ENCODE peak calls at places on chromosomes 5 and 9, in six cellular contexts. F is mammary epithelial cell, I is fibroblast of lung, J is heart left ventricle, Q is H9, H is IMR-90. E is an unnamed sample.

GRCh38 chr9:4887556-4887955 is 94.8 kb downstream of the RCL1 start:
- DNase-seq in H (peak; percentile 65), F (peak; percentile 44), I (peak; percentile 81), Q (no peak), J (peak; percentile 60), E (no peak)

GRCh38 chr5:65749956-65750355 is 28.0 kb downstream of the NLN start:
- DNase-seq in F (no peak), I (no peak), J (no peak), Q (no peak), H (no peak), E (no peak)

GRCh38 chr9:126638571-126639132 is 24.9 kb downstream of the LMX1B start:
- DNase-seq in F (no peak), Q (peak; percentile 89), J (no peak), I (no peak), H (no peak), E (no peak)

GRCh38 chr9:124357591-124358361 is 57.5 kb downstream of the PSMB7 start:
- DNase-seq in F (no peak), I (no peak), J (no peak), Q (no peak), H (no peak), E (no peak)

GRCh38 chr5:110469486-110469885 is 257.0 kb downstream of the TMEM232 start:
- DNase-seq in I (no peak), Q (no peak), H (no peak), F (no peak), J (no peak), E (no peak)

GRCh38 chr9:124733964-124734740 is 37.0 kb downstream of the NR6A1 start:
- DNase-seq in J (no peak), H (no peak), I (no peak), Q (no peak), F (peak; percentile 65), E (no peak)

GRCh38 chr5:114838937-114839336 is 330.8 kb downstream of the TRIM36 start:
- DNase-seq in F (no peak), H (no peak), I (no peak), Q (no peak), J (no peak), E (no peak)

GRCh38 chr5:135915466-135916001 is 19.9 kb upstream of the IL9 start:
- DNase-seq in I (no peak), J (no peak), H (peak; percentile 8), F (no peak), Q (no peak), E (no peak)

GRCh38 chr5:174626521-174626920 is 97.9 kb upstream of the MSX2 start:
- DNase-seq in I (no peak), F (no peak), Q (no peak), J (no peak), H (no peak), E (no peak)

GRCh38 chr9:89878003-89878411 is 273.2 kb downstream of the GADD45G start:
- DNase-seq in I (no peak), J (no peak), F (no peak), Q (peak; percentile 12), H (no peak), E (no peak)

GRCh38 chr9:32565967-32566366 is 7.0 kb downstream of the NDUFB6 start:
- DNase-seq in H (no peak), J (no peak), I (no peak), Q (no peak), F (no peak), E (no peak)

GRCh38 chr9:116450378-116451139 is 236.5 kb upstream of the TRIM32 start:
- DNase-seq in J (no peak), I (peak; percentile 79), H (peak; percentile 75), Q (no peak), F (no peak), E (no peak)

GRCh38 chr5:132489871-132490483 is 596 bp downstream of the IRF1 start:
- DNase-seq in I (peak; percentile 45), Q (peak; percentile 45), H (peak; percentile 43), J (peak; percentile 65), F (no peak), E (no peak)

DNA sequence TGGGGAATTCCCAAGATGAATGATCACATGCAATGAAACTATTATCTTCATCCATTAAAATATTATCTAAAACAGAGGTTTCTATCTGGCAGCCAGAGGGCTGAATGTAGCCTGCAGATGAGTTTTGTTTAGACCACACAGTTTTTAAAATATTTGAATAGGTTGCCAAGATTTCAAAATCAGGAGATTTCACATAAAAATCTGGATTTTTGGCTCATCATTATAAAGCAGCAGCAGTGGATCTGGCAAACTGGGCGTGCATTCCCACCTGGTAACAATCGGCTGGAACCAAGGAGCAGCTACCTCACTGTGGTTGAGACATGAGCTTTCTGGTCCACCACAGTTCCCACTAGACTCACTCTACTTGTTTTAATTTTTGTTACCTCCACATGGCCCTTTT is 155.1 kb downstream of the BNC2 start:
- DNase-seq in J (no peak), F (no peak), I (peak; percentile 51), H (peak; percentile 73), Q (no peak), E (no peak)
- TF ChIP-seq CTCF in J (no peak), F (no peak), I (no peak), H (no peak), Q (no peak), E (no peak)

GRCh38 chr9:69809304-69809863 is 11.2 kb upstream of the CFAP95 start:
- DNase-seq in H (peak; percentile 21), J (no peak), I (peak; percentile 33), F (peak; percentile 17), Q (peak; percentile 52), E (no peak)
- TF ChIP-seq CTCF in H (peak; percentile 50), J (no peak), I (peak; percentile 44), F (peak; percentile 41), Q (peak; percentile 76), E (peak; percentile 33)

DNA sequence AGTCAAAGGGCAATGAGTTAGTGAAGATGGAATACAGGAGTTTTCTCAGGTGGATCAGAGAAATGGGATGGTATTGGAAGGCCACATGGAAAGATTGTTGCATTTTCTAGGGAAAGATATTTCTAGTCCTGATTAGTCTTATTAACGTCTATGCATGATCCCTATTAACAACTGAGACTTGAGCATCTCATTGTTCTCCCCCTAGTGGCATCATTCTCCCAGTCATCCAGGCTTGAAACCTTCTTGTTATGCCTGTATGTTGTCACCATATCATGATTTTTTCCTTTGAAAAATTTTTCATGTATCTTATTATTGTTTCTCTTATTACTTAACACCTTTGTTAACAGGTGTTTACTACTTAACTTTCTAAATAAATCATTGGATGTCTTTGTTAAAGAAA is 34.4 kb downstream of the KIF2A start:
- DNase-seq in I (peak; percentile 40), F (no peak), Q (no peak), J (no peak), H (peak; percentile 16), E (no peak)
- TF ChIP-seq CTCF in I (peak; percentile 46), F (peak; percentile 44), Q (peak; percentile 66), J (no peak), H (peak; percentile 24), E (peak; percentile 60)

GRCh38 chr5:109234381-109234780 is 175.4 kb downstream of the PJA2 start:
- DNase-seq in H (no peak), J (no peak), I (no peak), Q (no peak), F (no peak), E (no peak)

GRCh38 chr5:109242518-109242917 is 167.3 kb downstream of the PJA2 start:
- DNase-seq in J (no peak), I (no peak), Q (no peak), F (peak; percentile 3), H (no peak), E (no peak)

DNA sequence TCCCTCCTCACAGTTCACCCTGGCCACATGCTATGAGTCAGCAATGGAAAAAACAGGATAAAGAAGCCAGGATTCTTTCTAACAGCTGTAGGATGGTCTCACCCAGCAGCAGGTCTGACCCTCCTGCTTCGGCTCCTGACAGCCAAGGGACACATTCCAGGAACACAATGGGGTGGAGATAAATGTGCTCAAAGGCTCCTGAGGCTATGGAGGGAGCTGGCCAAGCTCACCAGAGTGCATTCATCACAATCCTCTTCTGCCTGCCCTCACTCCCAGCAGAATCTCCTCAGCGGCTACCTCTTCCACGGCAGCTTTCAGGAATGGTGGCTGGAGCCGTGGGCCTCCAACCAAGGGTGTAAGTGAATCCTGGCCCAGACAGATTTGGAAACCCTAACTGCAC is 170.3 kb downstream of the PJA2 start:
- DNase-seq in H (no peak), F (no peak), Q (no peak), J (no peak), I (no peak), E (no peak)
- TF ChIP-seq CTCF in H (no peak), F (no peak), Q (no peak), J (no peak), I (no peak), E (no peak)

DNA sequence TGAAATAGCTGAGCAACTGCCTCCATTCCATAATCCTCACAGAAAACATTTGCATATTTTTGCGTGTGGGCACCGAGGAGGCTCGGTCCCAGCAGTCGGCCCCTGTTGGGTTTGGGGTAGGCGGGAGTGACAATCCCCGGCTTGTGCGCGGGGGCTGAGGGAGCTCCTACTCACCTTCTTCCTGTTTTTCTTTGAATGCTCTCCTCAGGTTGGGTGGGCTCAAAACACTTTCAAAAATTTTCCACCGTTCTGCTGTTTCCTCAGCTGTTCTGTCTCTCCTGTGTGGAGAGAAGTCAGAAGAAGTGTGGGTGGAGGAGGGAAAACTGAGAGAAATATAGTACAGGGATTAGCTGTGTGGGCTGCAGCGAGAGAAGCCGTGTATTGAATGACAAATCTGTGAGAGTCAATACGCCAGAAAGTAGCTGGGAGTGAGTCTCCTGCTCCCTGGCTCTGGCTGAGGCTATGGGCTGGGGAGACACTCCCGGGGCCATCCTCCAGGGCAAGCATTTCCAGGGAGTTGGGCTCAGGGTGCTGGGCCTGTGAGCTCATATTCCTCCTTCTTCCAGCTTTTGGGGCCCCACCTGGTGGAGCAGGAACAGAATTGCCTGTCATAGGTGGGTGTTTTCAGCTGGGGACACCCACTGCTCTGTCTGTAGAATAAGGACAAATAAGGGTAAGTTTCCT is 84.7 kb downstream of the CMYA5 start:
- DNase-seq in F (peak; percentile 54), Q (peak; percentile 94), J (no peak), H (peak; percentile 4), I (no peak), E (peak; percentile 2)
- TF ChIP-seq CTCF in F (peak; percentile 58), Q (peak; percentile 79), J (no peak), H (peak; percentile 17), I (no peak), E (peak; percentile 44)

GRCh38 chr5:28766565-28767158 is 1728.3 kb upstream of the CDH9 start:
- DNase-seq in H (peak; percentile 21), Q (no peak), F (peak; percentile 24), I (peak; percentile 35), J (no peak), E (peak; percentile 5)

DNA sequence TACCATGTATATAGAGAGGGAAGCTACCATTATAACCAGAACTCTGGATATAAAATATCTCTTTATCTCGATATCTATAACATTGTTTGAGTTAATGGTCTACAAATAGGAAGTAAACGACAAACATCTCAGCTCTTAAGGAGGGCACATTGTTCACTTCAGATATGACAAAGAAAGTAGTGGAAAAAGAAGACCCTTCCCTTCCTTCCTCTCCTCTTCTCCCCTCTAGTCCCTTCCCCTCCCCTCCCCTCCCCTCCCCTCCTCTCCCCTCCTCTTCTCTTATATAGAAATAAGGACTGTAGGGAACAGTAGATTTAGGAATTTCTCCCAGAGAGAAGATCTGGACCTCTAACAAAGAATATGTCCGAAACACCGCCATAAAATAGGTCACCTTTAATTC is 1731.9 kb upstream of the CDH9 start:
- DNase-seq in J (no peak), Q (no peak), I (no peak), H (no peak), F (no peak), E (no peak)
- TF ChIP-seq CTCF in J (no peak), Q (no peak), I (no peak), H (no peak), F (no peak), E (no peak)

GRCh38 chr5:14706615-14707021 is 42.1 kb downstream of the OTULIN start:
- DNase-seq in I (peak; percentile 62), H (peak; percentile 79), F (peak; percentile 44), J (no peak), Q (no peak), E (no peak)
- TF ChIP-seq CTCF in I (no peak), H (no peak), F (no peak), J (no peak), Q (no peak), E (no peak)